ENCODE peak calls at places on chromosomes 12 and 14, in eight cellular contexts. One of them, this sample, is unnamed.

GRCh38 chr12:52753283-52753682 is 23.9 kb downstream of the KRT76 start:
- ATAC-seq in GM23338: no peak
- ATAC-seq in heart right ventricle: no peak
- ATAC-seq in CD4-positive, alpha-beta T cell: no peak
- ATAC-seq in CD8-positive, alpha-beta T cell: no peak
- ATAC-seq in activated T-cell treated with anti-CD3 and anti-CD28 coated beads, Interleukin-2, amount 50 U/mL, for 72 hours: no peak
- ATAC-seq in memory B cell: no peak
- ATAC-seq in activated CD8-positive, alpha-beta T cell treated with anti-CD3 and anti-CD28 coated beads for 36 hours: no peak
- ATAC-seq in this sample: no peak

GRCh38 chr12:2794736-2795289 is at the start of gene FKBP4:
- ATAC-seq in activated T-cell treated with anti-CD3 and anti-CD28 coated beads, Interleukin-2, amount 50 U/mL, for 72 hours: peak; percentile 94
- ATAC-seq in memory B cell: peak; percentile 89
- ATAC-seq in CD8-positive, alpha-beta T cell: peak; percentile 92
- ATAC-seq in GM23338: peak; percentile 81
- ATAC-seq in heart right ventricle: peak; percentile 92
- ATAC-seq in activated CD8-positive, alpha-beta T cell treated with anti-CD3 and anti-CD28 coated beads for 36 hours: peak; percentile 93
- ATAC-seq in CD4-positive, alpha-beta T cell: peak; percentile 89
- ATAC-seq in this sample: peak; percentile 93

GRCh38 chr12:75656650-75657049 is 145.2 kb upstream of the KRR1 start:
- ATAC-seq in activated T-cell treated with anti-CD3 and anti-CD28 coated beads, Interleukin-2, amount 50 U/mL, for 72 hours: no peak
- ATAC-seq in heart right ventricle: no peak
- ATAC-seq in CD4-positive, alpha-beta T cell: no peak
- ATAC-seq in memory B cell: no peak
- ATAC-seq in CD8-positive, alpha-beta T cell: no peak
- ATAC-seq in GM23338: no peak
- ATAC-seq in activated CD8-positive, alpha-beta T cell treated with anti-CD3 and anti-CD28 coated beads for 36 hours: no peak
- ATAC-seq in this sample: no peak

GRCh38 chr14:39266589-39266870 is 32.8 kb downstream of the MIA2 start:
- ATAC-seq in CD4-positive, alpha-beta T cell: peak; percentile 37
- ATAC-seq in activated T-cell treated with anti-CD3 and anti-CD28 coated beads, Interleukin-2, amount 50 U/mL, for 72 hours: no peak
- ATAC-seq in GM23338: no peak
- ATAC-seq in heart right ventricle: peak; percentile 67
- ATAC-seq in CD8-positive, alpha-beta T cell: peak; percentile 27
- ATAC-seq in memory B cell: peak; percentile 24
- ATAC-seq in activated CD8-positive, alpha-beta T cell treated with anti-CD3 and anti-CD28 coated beads for 36 hours: peak; percentile 29
- ATAC-seq in this sample: peak; percentile 33

GRCh38 chr14:26377150-26377549 is 220.7 kb downstream of the NOVA1 start:
- ATAC-seq in CD8-positive, alpha-beta T cell: no peak
- ATAC-seq in heart right ventricle: no peak
- ATAC-seq in activated CD8-positive, alpha-beta T cell treated with anti-CD3 and anti-CD28 coated beads for 36 hours: no peak
- ATAC-seq in memory B cell: no peak
- ATAC-seq in GM23338: peak; percentile 83
- ATAC-seq in CD4-positive, alpha-beta T cell: no peak
- ATAC-seq in activated T-cell treated with anti-CD3 and anti-CD28 coated beads, Interleukin-2, amount 50 U/mL, for 72 hours: no peak
- ATAC-seq in this sample: no peak

GRCh38 chr14:34711808-34712712 is 2.3 kb downstream of the CFL2 start:
- ATAC-seq in heart right ventricle: no peak
- ATAC-seq in activated T-cell treated with anti-CD3 and anti-CD28 coated beads, Interleukin-2, amount 50 U/mL, for 72 hours: no peak
- ATAC-seq in GM23338: no peak
- ATAC-seq in memory B cell: no peak
- ATAC-seq in activated CD8-positive, alpha-beta T cell treated with anti-CD3 and anti-CD28 coated beads for 36 hours: no peak
- ATAC-seq in CD8-positive, alpha-beta T cell: no peak
- ATAC-seq in CD4-positive, alpha-beta T cell: no peak
- ATAC-seq in this sample: no peak

GRCh38 chr14:68408680-68409079 is 384.2 kb downstream of the ZFP36L1 start:
- ATAC-seq in CD4-positive, alpha-beta T cell: peak; percentile 41
- ATAC-seq in CD8-positive, alpha-beta T cell: peak; percentile 49
- ATAC-seq in activated CD8-positive, alpha-beta T cell treated with anti-CD3 and anti-CD28 coated beads for 36 hours: peak; percentile 65
- ATAC-seq in heart right ventricle: no peak
- ATAC-seq in GM23338: peak; percentile 73
- ATAC-seq in activated T-cell treated with anti-CD3 and anti-CD28 coated beads, Interleukin-2, amount 50 U/mL, for 72 hours: no peak
- ATAC-seq in memory B cell: peak; percentile 64
- ATAC-seq in this sample: no peak

GRCh38 chr12:45775465-45775864 is 46.0 kb downstream of the ARID2 start:
- ATAC-seq in heart right ventricle: peak; percentile 72
- ATAC-seq in CD8-positive, alpha-beta T cell: no peak
- ATAC-seq in memory B cell: no peak
- ATAC-seq in activated CD8-positive, alpha-beta T cell treated with anti-CD3 and anti-CD28 coated beads for 36 hours: no peak
- ATAC-seq in CD4-positive, alpha-beta T cell: no peak
- ATAC-seq in activated T-cell treated with anti-CD3 and anti-CD28 coated beads, Interleukin-2, amount 50 U/mL, for 72 hours: no peak
- ATAC-seq in GM23338: no peak
- ATAC-seq in this sample: no peak

GRCh38 chr12:94743174-94743573 is 92.8 kb upstream of the TMCC3 start:
- ATAC-seq in memory B cell: no peak
- ATAC-seq in activated CD8-positive, alpha-beta T cell treated with anti-CD3 and anti-CD28 coated beads for 36 hours: peak; percentile 53
- ATAC-seq in CD4-positive, alpha-beta T cell: no peak
- ATAC-seq in activated T-cell treated with anti-CD3 and anti-CD28 coated beads, Interleukin-2, amount 50 U/mL, for 72 hours: peak; percentile 64
- ATAC-seq in GM23338: no peak
- ATAC-seq in CD8-positive, alpha-beta T cell: no peak
- ATAC-seq in heart right ventricle: no peak
- ATAC-seq in this sample: peak; percentile 89

GRCh38 chr12:103799504-103800251 is 41.4 kb downstream of the NT5DC3 start:
- ATAC-seq in memory B cell: no peak
- ATAC-seq in activated CD8-positive, alpha-beta T cell treated with anti-CD3 and anti-CD28 coated beads for 36 hours: no peak
- ATAC-seq in CD4-positive, alpha-beta T cell: no peak
- ATAC-seq in activated T-cell treated with anti-CD3 and anti-CD28 coated beads, Interleukin-2, amount 50 U/mL, for 72 hours: no peak
- ATAC-seq in heart right ventricle: peak; percentile 51
- ATAC-seq in GM23338: no peak
- ATAC-seq in CD8-positive, alpha-beta T cell: no peak
- ATAC-seq in this sample: no peak

GRCh38 chr12:92297405-92297804 is 151.8 kb upstream of the BTG1 start:
- ATAC-seq in CD8-positive, alpha-beta T cell: no peak
- ATAC-seq in heart right ventricle: peak; percentile 18
- ATAC-seq in CD4-positive, alpha-beta T cell: peak; percentile 23
- ATAC-seq in GM23338: no peak
- ATAC-seq in activated CD8-positive, alpha-beta T cell treated with anti-CD3 and anti-CD28 coated beads for 36 hours: peak; percentile 10
- ATAC-seq in memory B cell: no peak
- ATAC-seq in activated T-cell treated with anti-CD3 and anti-CD28 coated beads, Interleukin-2, amount 50 U/mL, for 72 hours: no peak
- ATAC-seq in this sample: peak; percentile 23

GRCh38 chr12:54146506-54147145 is 42.2 kb downstream of the SMUG1 start:
- ATAC-seq in activated CD8-positive, alpha-beta T cell treated with anti-CD3 and anti-CD28 coated beads for 36 hours: no peak
- ATAC-seq in CD4-positive, alpha-beta T cell: no peak
- ATAC-seq in CD8-positive, alpha-beta T cell: no peak
- ATAC-seq in activated T-cell treated with anti-CD3 and anti-CD28 coated beads, Interleukin-2, amount 50 U/mL, for 72 hours: no peak
- ATAC-seq in memory B cell: no peak
- ATAC-seq in heart right ventricle: no peak
- ATAC-seq in GM23338: no peak
- ATAC-seq in this sample: no peak

GRCh38 chr12:62865090-62865489 is 69.9 kb downstream of the PPM1H start:
- ATAC-seq in activated CD8-positive, alpha-beta T cell treated with anti-CD3 and anti-CD28 coated beads for 36 hours: no peak
- ATAC-seq in heart right ventricle: peak; percentile 43
- ATAC-seq in CD8-positive, alpha-beta T cell: no peak
- ATAC-seq in CD4-positive, alpha-beta T cell: no peak
- ATAC-seq in activated T-cell treated with anti-CD3 and anti-CD28 coated beads, Interleukin-2, amount 50 U/mL, for 72 hours: no peak
- ATAC-seq in GM23338: no peak
- ATAC-seq in memory B cell: no peak
- ATAC-seq in this sample: no peak

GRCh38 chr12:124626841-124627502 is 59.6 kb upstream of the NCOR2 start:
- ATAC-seq in CD4-positive, alpha-beta T cell: no peak
- ATAC-seq in GM23338: no peak
- ATAC-seq in CD8-positive, alpha-beta T cell: no peak
- ATAC-seq in activated CD8-positive, alpha-beta T cell treated with anti-CD3 and anti-CD28 coated beads for 36 hours: no peak
- ATAC-seq in memory B cell: no peak
- ATAC-seq in activated T-cell treated with anti-CD3 and anti-CD28 coated beads, Interleukin-2, amount 50 U/mL, for 72 hours: no peak
- ATAC-seq in heart right ventricle: peak; percentile 89
- ATAC-seq in this sample: no peak

GRCh38 chr12:19209636-19210035 is 80.1 kb downstream of the PLEKHA5 start:
- ATAC-seq in heart right ventricle: no peak
- ATAC-seq in CD8-positive, alpha-beta T cell: no peak
- ATAC-seq in activated T-cell treated with anti-CD3 and anti-CD28 coated beads, Interleukin-2, amount 50 U/mL, for 72 hours: no peak
- ATAC-seq in memory B cell: no peak
- ATAC-seq in CD4-positive, alpha-beta T cell: no peak
- ATAC-seq in GM23338: no peak
- ATAC-seq in activated CD8-positive, alpha-beta T cell treated with anti-CD3 and anti-CD28 coated beads for 36 hours: no peak
- ATAC-seq in this sample: no peak

GRCh38 chr12:104680070-104680469 is 223.3 kb downstream of the CHST11 start:
- ATAC-seq in memory B cell: peak; percentile 52
- ATAC-seq in heart right ventricle: no peak
- ATAC-seq in CD4-positive, alpha-beta T cell: peak; percentile 56
- ATAC-seq in GM23338: peak; percentile 92
- ATAC-seq in activated T-cell treated with anti-CD3 and anti-CD28 coated beads, Interleukin-2, amount 50 U/mL, for 72 hours: peak; percentile 59
- ATAC-seq in activated CD8-positive, alpha-beta T cell treated with anti-CD3 and anti-CD28 coated beads for 36 hours: peak; percentile 57
- ATAC-seq in CD8-positive, alpha-beta T cell: peak; percentile 48
- ATAC-seq in this sample: peak; percentile 54

GRCh38 chr12:870378-870777 is 79.1 kb downstream of the RAD52 start:
- ATAC-seq in activated CD8-positive, alpha-beta T cell treated with anti-CD3 and anti-CD28 coated beads for 36 hours: peak; percentile 67
- ATAC-seq in heart right ventricle: no peak
- ATAC-seq in GM23338: no peak
- ATAC-seq in memory B cell: no peak
- ATAC-seq in CD4-positive, alpha-beta T cell: peak; percentile 93
- ATAC-seq in CD8-positive, alpha-beta T cell: peak; percentile 82
- ATAC-seq in activated T-cell treated with anti-CD3 and anti-CD28 coated beads, Interleukin-2, amount 50 U/mL, for 72 hours: peak; percentile 25
- ATAC-seq in this sample: peak; percentile 77

This sample was measured in activated T-helper 17 cell treated with anti-CD3 and anti-CD28 coated beads, Interleukin-2, amount 50 U/mL, for 72 hours.